ENCODE peak calls at places on chromosomes 3 and 15, in nine cellular contexts. G, R, E, O, U, Z, N, C and D are unnamed samples.

GRCh38 chr15:31964586-31965307 is 65.6 kb upstream of the CHRNA7 start:
- DNase-seq in G (no peak), R (no peak), E (no peak), O (no peak), U (no peak), Z (no peak), N (no peak), C (no peak), D (no peak)

GRCh38 chr3:187912007-187912406 is 166.7 kb upstream of the BCL6 start:
- DNase-seq in G (no peak), R (no peak), E (no peak), O (no peak), U (no peak), Z (no peak), N (no peak), C (no peak), D (no peak)

GRCh38 chr3:178479860-178480259 is 56.4 kb upstream of the KCNMB2 start:
- DNase-seq in G (no peak), R (no peak), E (no peak), O (no peak), U (no peak), Z (no peak), N (no peak), C (no peak), D (no peak)

GRCh38 chr15:100602822-100603393 is 519 bp downstream of the ASB7 start:
- DNase-seq in G (peak), R (no peak), E (no peak), O (no peak), U (no peak), Z (no peak), N (peak), C (peak), D (no peak)

GRCh38 chr3:131107637-131108433 is 81.2 kb downstream of the NEK11 start:
- DNase-seq in G (no peak), R (no peak), E (no peak), O (no peak), U (no peak), Z (no peak), N (peak), C (peak), D (peak)

GRCh38 chr3:49333091-49333490 is 6.8 kb downstream of the USP4 start:
- DNase-seq in G (no peak), R (no peak), E (no peak), O (no peak), U (no peak), Z (no peak), N (peak), C (no peak), D (no peak)

GRCh38 chr3:4029135-4029534 is 229.9 kb downstream of the LRRN1 start:
- DNase-seq in G (no peak), R (no peak), E (peak), O (no peak), U (no peak), Z (no peak), N (no peak), C (no peak), D (no peak)

GRCh38 chr3:171458056-171458856 is 1.9 kb downstream of the TNIK start:
- DNase-seq in G (peak), R (no peak), E (peak), O (no peak), U (peak), Z (no peak), N (no peak), C (no peak), D (no peak)

GRCh38 chr3:184154909-184155643 is at the start of gene DVL3:
- DNase-seq in G (peak), R (no peak), E (peak), O (no peak), U (peak), Z (peak), N (peak), C (peak), D (no peak)

GRCh38 chr15:67820992-67821783 is 4.1 kb upstream of the SKOR1 start:
- DNase-seq in G (peak), R (no peak), E (peak), O (no peak), U (peak), Z (no peak), N (peak), C (peak), D (no peak)

GRCh38 chr3:27193056-27193455 is 176.1 kb downstream of the NEK10 start:
- DNase-seq in G (no peak), R (no peak), E (no peak), O (no peak), U (no peak), Z (no peak), N (peak), C (no peak), D (no peak)

GRCh38 chr3:131586277-131586676 is 83.5 kb upstream of the MRPL3 start:
- DNase-seq in G (no peak), R (no peak), E (no peak), O (no peak), U (no peak), Z (no peak), N (no peak), C (no peak), D (no peak)

GRCh38 chr15:59917504-59918157 is 86.5 kb upstream of the FOXB1 start:
- DNase-seq in G (peak), R (no peak), E (peak), O (no peak), U (peak), Z (peak), N (peak), C (peak), D (no peak)

GRCh38 chr3:458614-459375 is 262.2 kb downstream of the CHL1 start:
- DNase-seq in G (no peak), R (no peak), E (no peak), O (no peak), U (no peak), Z (peak), N (no peak), C (no peak), D (no peak)

GRCh38 chr3:15645246-15645645 is 43.7 kb downstream of the BTD start:
- DNase-seq in G (no peak), R (no peak), E (no peak), O (peak), U (no peak), Z (no peak), N (no peak), C (no peak), D (no peak)

GRCh38 chr3:59069838-59070237 is 20.0 kb upstream of the CFAP20DC start:
- DNase-seq in G (no peak), R (no peak), E (no peak), O (no peak), U (no peak), Z (no peak), N (no peak), C (no peak), D (no peak)

GRCh38 chr3:99023590-99024192 is 122.2 kb upstream of the DCBLD2 start:
- DNase-seq in G (no peak), R (no peak), E (no peak), O (no peak), U (no peak), Z (no peak), N (peak), C (peak), D (no peak)

GRCh38 chr3:187591051-187591450 is 79.1 kb downstream of the SST start:
- DNase-seq in G (no peak), R (no peak), E (no peak), O (no peak), U (no peak), Z (no peak), N (no peak), C (no peak), D (no peak)

GRCh38 chr15:94263341-94264273 is 32.2 kb downstream of the MCTP2 start:
- DNase-seq in G (no peak), R (no peak), E (no peak), O (no peak), U (no peak), Z (no peak), N (peak), C (no peak), D (peak)

GRCh38 chr3:107938128-107938527 is 152.7 kb downstream of the CD47 start:
- DNase-seq in G (no peak), R (no peak), E (no peak), O (no peak), U (no peak), Z (peak), N (peak), C (peak), D (no peak)

GRCh38 chr15:76333720-76334437 is 2.7 kb upstream of the ISL2 start:
- DNase-seq in G (no peak), R (no peak), E (no peak), O (no peak), U (no peak), Z (peak), N (no peak), C (peak), D (no peak)

GRCh38 chr3:23659274-23659673 is 146.5 kb upstream of the UBE2E1 start:
- DNase-seq in G (no peak), R (no peak), E (no peak), O (no peak), U (no peak), Z (no peak), N (no peak), C (no peak), D (no peak)

GRCh38 chr15:31442203-31443090 is 115.8 kb downstream of the KLF13 start:
- DNase-seq in G (no peak), R (no peak), E (no peak), O (no peak), U (peak), Z (peak), N (peak), C (peak), D (peak)

GRCh38 chr3:172595648-172596393 is 72.6 kb upstream of the TNFSF10 start:
- DNase-seq in G (no peak), R (no peak), E (peak), O (peak), U (peak), Z (peak), N (peak), C (peak), D (no peak)

GRCh38 chr3:190074817-190075216 is 45.9 kb downstream of the P3H2 start:
- DNase-seq in G (no peak), R (no peak), E (no peak), O (no peak), U (no peak), Z (no peak), N (no peak), C (no peak), D (no peak)

GRCh38 chr15:64151727-64152506 is at the start of gene SNX22:
- DNase-seq in G (peak), R (no peak), E (no peak), O (no peak), U (peak), Z (no peak), N (no peak), C (no peak), D (no peak)

GRCh38 chr3:40593351-40593750 is 68.6 kb downstream of the ZNF621 start:
- DNase-seq in G (no peak), R (no peak), E (no peak), O (no peak), U (no peak), Z (no peak), N (peak), C (peak), D (peak)

GRCh38 chr3:55615039-55615693 is 128.1 kb upstream of the WNT5A start:
- DNase-seq in G (no peak), R (no peak), E (no peak), O (no peak), U (no peak), Z (no peak), N (no peak), C (peak), D (no peak)

GRCh38 chr3:45055411-45056143 is 29.5 kb downstream of the CLEC3B start:
- DNase-seq in G (no peak), R (no peak), E (no peak), O (no peak), U (no peak), Z (peak), N (peak), C (peak), D (no peak)

GRCh38 chr3:136802481-136802996 is 16.4 kb upstream of the SLC35G2 start:
- DNase-seq in G (no peak), R (no peak), E (peak), O (no peak), U (no peak), Z (no peak), N (peak), C (peak), D (no peak)

GRCh38 chr3:101179637-101180036 is 140.7 kb downstream of the IMPG2 start:
- DNase-seq in G (no peak), R (no peak), E (no peak), O (peak), U (no peak), Z (no peak), N (peak), C (peak), D (peak)

GRCh38 chr15:55279746-55280351 is 9.8 kb downstream of the RAB27A start:
- DNase-seq in G (no peak), R (no peak), E (no peak), O (no peak), U (no peak), Z (no peak), N (peak), C (peak), D (no peak)

GRCh38 chr3:184240384-184241140 is 8.2 kb downstream of the ALG3 start:
- DNase-seq in G (no peak), R (no peak), E (no peak), O (no peak), U (no peak), Z (no peak), N (no peak), C (peak), D (no peak)

GRCh38 chr15:99211926-99212325 is 37.5 kb downstream of the TTC23 start:
- DNase-seq in G (no peak), R (no peak), E (no peak), O (no peak), U (no peak), Z (no peak), N (peak), C (peak), D (no peak)

GRCh38 chr3:89113344-89113743 is 5.9 kb downstream of the EPHA3 start:
- DNase-seq in G (no peak), R (no peak), E (no peak), O (no peak), U (no peak), Z (no peak), N (no peak), C (no peak), D (no peak)

GRCh38 chr3:31448035-31448881 is 84.5 kb upstream of the STT3B start:
- DNase-seq in G (no peak), R (no peak), E (no peak), O (no peak), U (peak), Z (peak), N (no peak), C (peak), D (no peak)

GRCh38 chr15:52171386-52171785 is 19.8 kb downstream of the GNB5 start:
- DNase-seq in G (no peak), R (no peak), E (no peak), O (no peak), U (no peak), Z (no peak), N (no peak), C (peak), D (no peak)

GRCh38 chr3:119524931-119525662 is 26.8 kb downstream of the TIMMDC1 start:
- DNase-seq in G (no peak), R (no peak), E (no peak), O (no peak), U (no peak), Z (no peak), N (peak), C (peak), D (no peak)

GRCh38 chr3:122188758-122189157 is 5.3 kb downstream of the CASR start:
- DNase-seq in G (no peak), R (no peak), E (no peak), O (no peak), U (no peak), Z (no peak), N (no peak), C (no peak), D (no peak)

GRCh38 chr3:122186372-122186771 is 2.9 kb downstream of the CASR start:
- DNase-seq in G (no peak), R (no peak), E (no peak), O (no peak), U (no peak), Z (no peak), N (no peak), C (no peak), D (no peak)

GRCh38 chr3:122183893-122184590 is 574 bp downstream of the CASR start:
- DNase-seq in G (no peak), R (no peak), E (no peak), O (no peak), U (no peak), Z (peak), N (no peak), C (no peak), D (no peak)

GRCh38 chr3:122183521-122183892 is at the start of gene CASR:
- DNase-seq in G (no peak), R (no peak), E (no peak), O (no peak), U (no peak), Z (peak), N (no peak), C (peak), D (no peak)

GRCh38 chr3:122184591-122184929 is 1.1 kb downstream of the CASR start:
- DNase-seq in G (no peak), R (no peak), E (no peak), O (no peak), U (no peak), Z (no peak), N (no peak), C (no peak), D (no peak)
- H3K4me3 ChIP-seq in G (no peak), R (peak), E (peak), O (peak), U (no peak), Z (peak), N (no peak), C (no peak), D (no peak)

DNA sequence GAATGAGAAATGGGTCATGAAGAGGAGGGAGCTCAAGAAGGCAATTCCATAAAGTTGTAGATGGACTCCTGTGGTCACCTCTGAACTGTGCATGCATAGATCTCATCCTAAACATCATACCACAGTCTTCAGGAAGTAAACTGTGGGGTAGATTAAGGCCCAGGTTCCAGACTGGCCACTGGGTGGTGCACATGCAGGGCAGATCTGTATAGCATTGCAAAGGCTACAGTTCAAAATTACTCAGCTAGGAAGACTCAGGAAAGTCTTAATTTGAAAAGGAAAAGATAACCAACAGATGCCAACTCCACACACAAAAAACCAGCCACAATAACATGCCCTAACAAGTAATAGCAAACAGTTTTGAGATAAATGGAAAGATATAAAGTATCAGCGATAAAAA is 20.3 kb downstream of the KY start:
- DNase-seq in G (no peak), R (no peak), E (no peak), O (no peak), U (peak), Z (peak), N (peak), C (peak), D (no peak)
- TF ChIP-seq CTCF in G (no peak), R (no peak), E (no peak), O (no peak), U (no peak), Z (peak), N (peak), C (peak), D (peak)

DNA sequence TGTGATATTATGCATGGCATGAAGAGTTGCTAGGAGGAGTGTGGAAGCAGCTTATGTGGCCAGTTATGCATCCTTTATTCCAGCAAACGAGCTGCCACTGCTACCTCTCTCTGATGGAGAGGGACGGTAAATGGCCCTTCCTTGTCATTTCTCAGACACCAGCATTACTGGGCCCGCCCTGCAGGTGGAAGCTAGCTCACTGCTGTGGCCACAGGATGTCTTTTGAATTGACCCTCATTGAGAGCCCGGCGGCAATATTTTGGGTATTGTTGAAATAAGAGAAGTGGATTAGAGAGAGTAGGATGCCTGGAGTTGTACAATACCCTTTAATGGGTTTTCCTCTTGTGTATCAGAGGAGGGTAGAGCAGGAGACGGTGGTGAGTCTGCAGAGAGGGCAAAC is 1.5 kb downstream of the MINAR1 start:
- DNase-seq in G (no peak), R (no peak), E (no peak), O (peak), U (no peak), Z (no peak), N (no peak), C (no peak), D (no peak)
- H3K4me3 ChIP-seq in G (no peak), R (no peak), E (no peak), O (no peak), U (no peak), Z (no peak), N (no peak), C (no peak), D (no peak)

DNA sequence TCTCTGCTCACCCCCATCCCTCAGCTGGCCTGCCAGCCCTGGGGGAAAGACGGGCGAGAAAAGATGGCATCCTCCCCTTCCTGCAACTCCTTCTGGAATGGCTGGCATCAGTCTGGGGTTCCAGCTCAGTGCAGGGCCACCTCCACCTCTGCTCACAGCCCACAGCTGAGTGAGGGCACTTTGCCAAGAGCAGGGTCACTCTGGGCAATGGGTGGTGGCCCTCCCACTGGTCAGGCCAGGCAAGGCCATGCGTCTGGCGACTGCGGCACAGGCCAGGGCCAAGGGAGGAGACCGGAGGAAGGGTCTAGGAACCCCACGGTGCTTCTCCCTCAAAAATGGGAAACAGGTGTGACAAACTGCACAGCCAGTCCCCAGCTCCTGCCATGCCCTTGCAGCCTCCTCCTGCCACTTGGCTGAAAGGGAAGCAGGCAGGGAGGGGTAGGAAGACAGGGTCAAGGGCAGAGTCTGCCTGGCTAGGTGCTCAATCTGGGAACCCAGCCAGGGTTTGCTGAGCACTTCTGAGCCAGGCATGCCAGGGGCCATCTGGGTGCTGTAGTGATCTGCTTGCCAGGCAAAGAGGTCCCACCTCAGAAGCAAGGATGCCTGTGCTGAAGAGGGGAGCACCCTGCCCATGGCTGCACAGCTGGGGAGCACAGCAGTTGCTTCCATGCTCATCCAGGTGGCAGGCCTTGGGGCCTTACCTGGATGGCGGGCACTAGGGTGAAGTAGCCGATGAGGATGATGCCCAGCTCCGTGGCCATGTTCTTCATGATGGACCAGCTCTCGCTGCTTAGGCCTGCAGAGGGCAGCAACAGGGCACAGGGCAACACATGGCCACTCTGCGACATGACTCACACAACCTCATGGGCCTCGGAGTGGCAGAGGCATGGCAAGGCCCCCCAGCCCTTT is 41.2 kb downstream of the PTPN23 start:
- DNase-seq in G (no peak), R (no peak), E (peak), O (no peak), U (peak), Z (no peak), N (peak), C (peak), D (no peak)
- TF ChIP-seq CTCF in G (no peak), R (no peak), E (no peak), O (peak), U (peak), Z (peak), N (peak), C (peak), D (peak)

DNA sequence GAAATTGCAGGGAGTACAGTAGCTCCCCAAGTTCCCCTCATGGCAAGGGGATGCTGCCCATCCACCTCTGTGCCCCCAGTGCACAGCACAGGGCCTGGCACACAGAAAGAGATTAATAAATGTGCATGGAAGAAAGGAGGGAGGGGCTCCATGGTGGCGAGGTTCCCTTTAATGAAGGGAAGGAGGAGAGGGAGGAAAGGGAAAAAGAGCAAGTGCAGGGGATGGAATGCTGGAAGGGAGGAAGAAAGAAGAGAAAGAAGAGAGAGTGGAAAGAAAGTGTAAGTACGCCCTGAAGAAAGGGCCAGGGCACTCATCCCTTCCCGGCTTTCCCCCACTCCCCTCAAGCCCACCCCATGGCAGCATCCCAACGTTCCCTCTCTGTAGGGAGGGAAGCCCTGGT is 1.5 kb upstream of the VIPR1 start:
- DNase-seq in G (no peak), R (no peak), E (no peak), O (no peak), U (peak), Z (no peak), N (no peak), C (no peak), D (no peak)
- H3K4me3 ChIP-seq in G (no peak), R (peak), E (peak), O (peak), U (no peak), Z (no peak), N (no peak), C (no peak), D (no peak)